ENCODE peak calls at places on chromosomes 1 and 21, in nine cellular contexts. One of them, this sample, is unnamed.
A peak's percentile ranks its signal among the peaks of the same experiment; 100 is the strongest.

GRCh38 chr1:214989341-214989740 is 93.2 kb upstream of the KCNK2 start:
- DNase-seq in left ventricle myocardium inferior: no peak
- DNase-seq in cerebellar cortex: no peak
- DNase-seq in foreskin fibroblast: peak; percentile 59
- DNase-seq in HTR-8/SVneo: no peak
- DNase-seq in T-cell: no peak
- DNase-seq in activated naive CD4-positive, alpha-beta T cell treated with anti-CD3 and anti-CD28 coated beads, Interleukin-2, amount 50 U/mL, for 72 hours: no peak
- DNase-seq in glomerular endothelial cell: no peak
- DNase-seq in frontal cortex: no peak
- DNase-seq in this sample: no peak

GRCh38 chr1:206503591-206504362 is 3.6 kb upstream of the RASSF5 start:
- DNase-seq in left ventricle myocardium inferior: no peak
- DNase-seq in HTR-8/SVneo: peak; percentile 70
- DNase-seq in cerebellar cortex: no peak
- DNase-seq in T-cell: no peak
- DNase-seq in foreskin fibroblast: peak; percentile 88
- DNase-seq in frontal cortex: peak; percentile 48
- DNase-seq in glomerular endothelial cell: no peak
- DNase-seq in activated naive CD4-positive, alpha-beta T cell treated with anti-CD3 and anti-CD28 coated beads, Interleukin-2, amount 50 U/mL, for 72 hours: peak; percentile 81
- DNase-seq in this sample: peak; percentile 78

GRCh38 chr1:31669786-31670582 is 25.3 kb upstream of the PEF1 start:
- DNase-seq in left ventricle myocardium inferior: peak; percentile 83
- DNase-seq in HTR-8/SVneo: no peak
- DNase-seq in T-cell: peak; percentile 7
- DNase-seq in glomerular endothelial cell: no peak
- DNase-seq in foreskin fibroblast: no peak
- DNase-seq in cerebellar cortex: peak; percentile 87
- DNase-seq in frontal cortex: peak; percentile 62
- DNase-seq in activated naive CD4-positive, alpha-beta T cell treated with anti-CD3 and anti-CD28 coated beads, Interleukin-2, amount 50 U/mL, for 72 hours: no peak
- DNase-seq in this sample: peak; percentile 28

GRCh38 chr1:206041640-206042039 is 11.3 kb upstream of the RHEX start:
- DNase-seq in frontal cortex: no peak
- DNase-seq in foreskin fibroblast: no peak
- DNase-seq in HTR-8/SVneo: no peak
- DNase-seq in glomerular endothelial cell: no peak
- DNase-seq in T-cell: no peak
- DNase-seq in left ventricle myocardium inferior: no peak
- DNase-seq in activated naive CD4-positive, alpha-beta T cell treated with anti-CD3 and anti-CD28 coated beads, Interleukin-2, amount 50 U/mL, for 72 hours: no peak
- DNase-seq in cerebellar cortex: no peak
- DNase-seq in this sample: no peak

GRCh38 chr1:96520542-96520941 is 201.0 kb upstream of the PTBP2 start:
- DNase-seq in left ventricle myocardium inferior: no peak
- DNase-seq in T-cell: no peak
- DNase-seq in glomerular endothelial cell: no peak
- DNase-seq in HTR-8/SVneo: no peak
- DNase-seq in cerebellar cortex: no peak
- DNase-seq in frontal cortex: no peak
- DNase-seq in activated naive CD4-positive, alpha-beta T cell treated with anti-CD3 and anti-CD28 coated beads, Interleukin-2, amount 50 U/mL, for 72 hours: no peak
- DNase-seq in foreskin fibroblast: no peak
- DNase-seq in this sample: no peak

GRCh38 chr1:83799474-83800085 is 199.4 kb downstream of the TTLL7 start:
- DNase-seq in foreskin fibroblast: no peak
- DNase-seq in activated naive CD4-positive, alpha-beta T cell treated with anti-CD3 and anti-CD28 coated beads, Interleukin-2, amount 50 U/mL, for 72 hours: no peak
- DNase-seq in cerebellar cortex: peak; percentile 37
- DNase-seq in T-cell: no peak
- DNase-seq in HTR-8/SVneo: no peak
- DNase-seq in glomerular endothelial cell: no peak
- DNase-seq in frontal cortex: no peak
- DNase-seq in left ventricle myocardium inferior: no peak
- DNase-seq in this sample: no peak

GRCh38 chr1:21449906-21450305 is 10.0 kb downstream of the NBPF3 start:
- DNase-seq in left ventricle myocardium inferior: no peak
- DNase-seq in HTR-8/SVneo: no peak
- DNase-seq in foreskin fibroblast: no peak
- DNase-seq in frontal cortex: no peak
- DNase-seq in glomerular endothelial cell: no peak
- DNase-seq in cerebellar cortex: no peak
- DNase-seq in activated naive CD4-positive, alpha-beta T cell treated with anti-CD3 and anti-CD28 coated beads, Interleukin-2, amount 50 U/mL, for 72 hours: no peak
- DNase-seq in T-cell: no peak
- DNase-seq in this sample: no peak

GRCh38 chr1:22018583-22019559 is 17.4 kb downstream of the CELA3A start:
- DNase-seq in T-cell: peak; percentile 16
- DNase-seq in frontal cortex: no peak
- DNase-seq in foreskin fibroblast: peak; percentile 91
- DNase-seq in left ventricle myocardium inferior: no peak
- DNase-seq in glomerular endothelial cell: no peak
- DNase-seq in activated naive CD4-positive, alpha-beta T cell treated with anti-CD3 and anti-CD28 coated beads, Interleukin-2, amount 50 U/mL, for 72 hours: peak; percentile 83
- DNase-seq in cerebellar cortex: no peak
- DNase-seq in HTR-8/SVneo: peak; percentile 75
- DNase-seq in this sample: peak; percentile 86

GRCh38 chr1:218778731-218779130 is 394.9 kb upstream of the LYPLAL1 start:
- DNase-seq in HTR-8/SVneo: no peak
- DNase-seq in T-cell: no peak
- DNase-seq in cerebellar cortex: no peak
- DNase-seq in left ventricle myocardium inferior: no peak
- DNase-seq in foreskin fibroblast: no peak
- DNase-seq in glomerular endothelial cell: no peak
- DNase-seq in frontal cortex: no peak
- DNase-seq in activated naive CD4-positive, alpha-beta T cell treated with anti-CD3 and anti-CD28 coated beads, Interleukin-2, amount 50 U/mL, for 72 hours: no peak
- DNase-seq in this sample: no peak

GRCh38 chr1:178500091-178500770 is 3.5 kb upstream of the CLEC20A start:
- DNase-seq in frontal cortex: no peak
- DNase-seq in left ventricle myocardium inferior: no peak
- DNase-seq in foreskin fibroblast: no peak
- DNase-seq in activated naive CD4-positive, alpha-beta T cell treated with anti-CD3 and anti-CD28 coated beads, Interleukin-2, amount 50 U/mL, for 72 hours: no peak
- DNase-seq in glomerular endothelial cell: no peak
- DNase-seq in cerebellar cortex: no peak
- DNase-seq in HTR-8/SVneo: no peak
- DNase-seq in T-cell: no peak
- DNase-seq in this sample: no peak

GRCh38 chr1:9127395-9128160 is 1.3 kb downstream of the GPR157 start:
- DNase-seq in glomerular endothelial cell: no peak
- DNase-seq in activated naive CD4-positive, alpha-beta T cell treated with anti-CD3 and anti-CD28 coated beads, Interleukin-2, amount 50 U/mL, for 72 hours: no peak
- DNase-seq in cerebellar cortex: peak; percentile 22
- DNase-seq in T-cell: no peak
- DNase-seq in foreskin fibroblast: no peak
- DNase-seq in left ventricle myocardium inferior: no peak
- DNase-seq in HTR-8/SVneo: no peak
- DNase-seq in frontal cortex: no peak
- DNase-seq in this sample: no peak

GRCh38 chr21:42471716-42472330 is 24.2 kb downstream of the RSPH1 start:
- DNase-seq in T-cell: no peak
- DNase-seq in activated naive CD4-positive, alpha-beta T cell treated with anti-CD3 and anti-CD28 coated beads, Interleukin-2, amount 50 U/mL, for 72 hours: no peak
- DNase-seq in glomerular endothelial cell: no peak
- DNase-seq in cerebellar cortex: no peak
- DNase-seq in left ventricle myocardium inferior: no peak
- DNase-seq in frontal cortex: no peak
- DNase-seq in HTR-8/SVneo: no peak
- DNase-seq in foreskin fibroblast: no peak
- DNase-seq in this sample: no peak

GRCh38 chr1:247638781-247639180 is 33.4 kb downstream of the OR2G3 start:
- DNase-seq in T-cell: no peak
- DNase-seq in left ventricle myocardium inferior: no peak
- DNase-seq in cerebellar cortex: no peak
- DNase-seq in HTR-8/SVneo: no peak
- DNase-seq in frontal cortex: no peak
- DNase-seq in glomerular endothelial cell: no peak
- DNase-seq in foreskin fibroblast: no peak
- DNase-seq in activated naive CD4-positive, alpha-beta T cell treated with anti-CD3 and anti-CD28 coated beads, Interleukin-2, amount 50 U/mL, for 72 hours: no peak
- DNase-seq in this sample: no peak

GRCh38 chr1:209839875-209840491 is 12.2 kb downstream of the UTP25 start:
- DNase-seq in foreskin fibroblast: peak; percentile 94
- DNase-seq in T-cell: no peak
- DNase-seq in frontal cortex: no peak
- DNase-seq in glomerular endothelial cell: peak; percentile 96
- DNase-seq in cerebellar cortex: no peak
- DNase-seq in activated naive CD4-positive, alpha-beta T cell treated with anti-CD3 and anti-CD28 coated beads, Interleukin-2, amount 50 U/mL, for 72 hours: no peak
- DNase-seq in left ventricle myocardium inferior: no peak
- DNase-seq in HTR-8/SVneo: peak; percentile 85
- DNase-seq in this sample: peak; percentile 57

GRCh38 chr1:228323401-228323800 is 83.2 kb downstream of the TRIM11 start:
- DNase-seq in frontal cortex: no peak
- DNase-seq in glomerular endothelial cell: no peak
- DNase-seq in activated naive CD4-positive, alpha-beta T cell treated with anti-CD3 and anti-CD28 coated beads, Interleukin-2, amount 50 U/mL, for 72 hours: no peak
- DNase-seq in cerebellar cortex: no peak
- DNase-seq in HTR-8/SVneo: no peak
- DNase-seq in T-cell: no peak
- DNase-seq in left ventricle myocardium inferior: no peak
- DNase-seq in foreskin fibroblast: no peak
- DNase-seq in this sample: no peak

GRCh38 chr21:32921632-32922230 is 104.0 kb upstream of the OLIG2 start:
- DNase-seq in frontal cortex: no peak
- DNase-seq in foreskin fibroblast: peak; percentile 6
- DNase-seq in left ventricle myocardium inferior: no peak
- DNase-seq in HTR-8/SVneo: no peak
- DNase-seq in glomerular endothelial cell: no peak
- DNase-seq in activated naive CD4-positive, alpha-beta T cell treated with anti-CD3 and anti-CD28 coated beads, Interleukin-2, amount 50 U/mL, for 72 hours: no peak
- DNase-seq in T-cell: no peak
- DNase-seq in cerebellar cortex: peak; percentile 7
- DNase-seq in this sample: no peak

GRCh38 chr1:41917835-41918449 is 780 bp downstream of the HIVEP3 start:
- DNase-seq in activated naive CD4-positive, alpha-beta T cell treated with anti-CD3 and anti-CD28 coated beads, Interleukin-2, amount 50 U/mL, for 72 hours: no peak
- DNase-seq in HTR-8/SVneo: no peak
- DNase-seq in T-cell: peak; percentile 4
- DNase-seq in glomerular endothelial cell: no peak
- DNase-seq in frontal cortex: peak; percentile 36
- DNase-seq in cerebellar cortex: peak; percentile 53
- DNase-seq in foreskin fibroblast: peak; percentile 27
- DNase-seq in left ventricle myocardium inferior: peak; percentile 47
- DNase-seq in this sample: no peak

GRCh38 chr1:21511579-21512522 is 2.6 kb downstream of the ALPL start:
- DNase-seq in activated naive CD4-positive, alpha-beta T cell treated with anti-CD3 and anti-CD28 coated beads, Interleukin-2, amount 50 U/mL, for 72 hours: no peak
- DNase-seq in T-cell: no peak
- DNase-seq in cerebellar cortex: peak; percentile 7
- DNase-seq in foreskin fibroblast: peak; percentile 85
- DNase-seq in left ventricle myocardium inferior: peak; percentile 62
- DNase-seq in glomerular endothelial cell: no peak
- DNase-seq in HTR-8/SVneo: no peak
- DNase-seq in frontal cortex: no peak
- DNase-seq in this sample: peak; percentile 83

GRCh38 chr21:43764576-43765495 is 11.3 kb downstream of the CSTB start:
- DNase-seq in cerebellar cortex: no peak
- DNase-seq in foreskin fibroblast: peak; percentile 35
- DNase-seq in left ventricle myocardium inferior: no peak
- DNase-seq in glomerular endothelial cell: no peak
- DNase-seq in HTR-8/SVneo: no peak
- DNase-seq in T-cell: no peak
- DNase-seq in frontal cortex: no peak
- DNase-seq in activated naive CD4-positive, alpha-beta T cell treated with anti-CD3 and anti-CD28 coated beads, Interleukin-2, amount 50 U/mL, for 72 hours: no peak
- DNase-seq in this sample: no peak

GRCh38 chr1:230648114-230648513 is 5.8 kb downstream of the COG2 start:
- DNase-seq in cerebellar cortex: no peak
- DNase-seq in HTR-8/SVneo: no peak
- DNase-seq in glomerular endothelial cell: no peak
- DNase-seq in T-cell: no peak
- DNase-seq in frontal cortex: no peak
- DNase-seq in left ventricle myocardium inferior: no peak
- DNase-seq in foreskin fibroblast: no peak
- DNase-seq in activated naive CD4-positive, alpha-beta T cell treated with anti-CD3 and anti-CD28 coated beads, Interleukin-2, amount 50 U/mL, for 72 hours: no peak
- DNase-seq in this sample: no peak

GRCh38 chr1:26280333-26281042 is 602 bp downstream of the SH3BGRL3 start:
- DNase-seq in activated naive CD4-positive, alpha-beta T cell treated with anti-CD3 and anti-CD28 coated beads, Interleukin-2, amount 50 U/mL, for 72 hours: no peak
- DNase-seq in glomerular endothelial cell: no peak
- DNase-seq in left ventricle myocardium inferior: no peak
- DNase-seq in frontal cortex: peak; percentile 58
- DNase-seq in T-cell: no peak
- DNase-seq in cerebellar cortex: no peak
- DNase-seq in HTR-8/SVneo: peak; percentile 59
- DNase-seq in foreskin fibroblast: no peak
- DNase-seq in this sample: no peak

GRCh38 chr1:87333692-87334347 is 5.1 kb downstream of the LMO4 start:
- DNase-seq in HTR-8/SVneo: no peak
- DNase-seq in foreskin fibroblast: no peak
- DNase-seq in left ventricle myocardium inferior: no peak
- DNase-seq in glomerular endothelial cell: no peak
- DNase-seq in T-cell: no peak
- DNase-seq in cerebellar cortex: no peak
- DNase-seq in activated naive CD4-positive, alpha-beta T cell treated with anti-CD3 and anti-CD28 coated beads, Interleukin-2, amount 50 U/mL, for 72 hours: no peak
- DNase-seq in frontal cortex: no peak
- DNase-seq in this sample: no peak

This sample was measured in smooth muscle cell of the brain vasculature.